ENCODE peak calls at places on chromosomes 7 and 10, in ten cellular contexts. I is BJ, C is left lung, O is Peyer's patch, P is endothelial cell, F is osteocyte, U is AG09309, A is progenitor cell of endocrine pancreas, L is transverse colon, Z is thoracic aorta. Q is an unnamed sample.

GRCh38 chr7:138478499-138478908 is 18.4 kb downstream of the TRIM24 start:
- DNase-seq in O (no peak), Z (no peak), P (no peak), I (no peak), U (no peak), F (no peak), C (peak; percentile 36), L (no peak), A (no peak), Q (no peak)

GRCh38 chr10:5551531-5552375 is 27.0 kb downstream of the CALML3 start:
- DNase-seq in O (peak; percentile 80), P (no peak), F (no peak), Z (no peak), L (peak; percentile 78), A (no peak), U (no peak), C (peak; percentile 29), I (no peak), Q (peak; percentile 94)

GRCh38 chr7:7982904-7983303 is 14.3 kb downstream of the GLCCI1 start:
- DNase-seq in F (no peak), Z (no peak), O (no peak), C (no peak), P (no peak), L (no peak), I (no peak), U (no peak), A (no peak), Q (no peak)

GRCh38 chr10:92690211-92691041 is 671 bp downstream of the HHEX start:
- DNase-seq in L (peak; percentile 61), U (no peak), F (no peak), O (peak; percentile 86), I (no peak), A (peak; percentile 43), P (peak; percentile 75), C (peak; percentile 78), Z (no peak), Q (peak; percentile 80)

GRCh38 chr10:107548301-107548700 is 383.8 kb upstream of the SORCS1 start:
- DNase-seq in I (no peak), L (no peak), Z (no peak), F (no peak), P (no peak), C (no peak), O (no peak), A (no peak), U (no peak), Q (no peak)

GRCh38 chr10:93235686-93236085 is 162.0 kb downstream of the CYP26A1 start:
- DNase-seq in U (peak; percentile 32), O (no peak), Z (no peak), P (no peak), F (no peak), A (no peak), L (no peak), C (no peak), I (no peak), Q (no peak)

GRCh38 chr7:138480527-138480926 is 20.5 kb downstream of the TRIM24 start:
- DNase-seq in C (no peak), Z (no peak), O (no peak), A (no peak), L (no peak), F (no peak), I (no peak), P (no peak), U (no peak), Q (no peak)

GRCh38 chr10:118045842-118046490 is 775 bp downstream of the RAB11FIP2 start:
- DNase-seq in O (peak; percentile 67), C (peak; percentile 51), I (no peak), F (peak; percentile 84), L (peak; percentile 33), U (no peak), A (no peak), Z (peak; percentile 31), P (no peak), Q (peak; percentile 37)

GRCh38 chr10:97765201-97765600 is 6.6 kb downstream of the SFRP5 start:
- DNase-seq in L (peak; percentile 27), A (no peak), O (no peak), C (no peak), F (no peak), P (no peak), U (no peak), Z (no peak), I (no peak), Q (no peak)

GRCh38 chr10:133105686-133106390 is 18.1 kb downstream of the ADGRA1 start:
- DNase-seq in C (no peak), I (no peak), O (no peak), A (no peak), U (no peak), Z (no peak), P (no peak), L (no peak), F (no peak), Q (no peak)

GRCh38 chr10:28719789-28720436 is 42.6 kb downstream of the BAMBI start:
- DNase-seq in O (no peak), A (no peak), P (no peak), F (no peak), Z (no peak), I (no peak), L (no peak), U (no peak), C (no peak), Q (no peak)

GRCh38 chr10:74883428-74883827 is 57.0 kb downstream of the KAT6B start:
- DNase-seq in L (no peak), A (no peak), P (no peak), U (no peak), F (no peak), I (no peak), Z (no peak), C (no peak), O (no peak), Q (no peak)

GRCh38 chr10:63608511-63608910 is 87.3 kb downstream of the REEP3 start:
- DNase-seq in L (no peak), O (no peak), U (no peak), C (no peak), A (no peak), F (no peak), I (no peak), P (no peak), Z (no peak), Q (no peak)

GRCh38 chr7:130441408-130441854 is 615 bp upstream of the CEP41 start:
- DNase-seq in P (peak; percentile 35), A (no peak), U (no peak), C (no peak), Z (no peak), F (no peak), I (no peak), O (no peak), L (no peak), Q (no peak)

GRCh38 chr7:28855538-28856217 is 102.5 kb downstream of the TRIL start:
- DNase-seq in L (no peak), P (no peak), O (no peak), A (no peak), I (peak; percentile 69), F (no peak), Z (no peak), C (no peak), U (peak; percentile 80), Q (no peak)

DNA sequence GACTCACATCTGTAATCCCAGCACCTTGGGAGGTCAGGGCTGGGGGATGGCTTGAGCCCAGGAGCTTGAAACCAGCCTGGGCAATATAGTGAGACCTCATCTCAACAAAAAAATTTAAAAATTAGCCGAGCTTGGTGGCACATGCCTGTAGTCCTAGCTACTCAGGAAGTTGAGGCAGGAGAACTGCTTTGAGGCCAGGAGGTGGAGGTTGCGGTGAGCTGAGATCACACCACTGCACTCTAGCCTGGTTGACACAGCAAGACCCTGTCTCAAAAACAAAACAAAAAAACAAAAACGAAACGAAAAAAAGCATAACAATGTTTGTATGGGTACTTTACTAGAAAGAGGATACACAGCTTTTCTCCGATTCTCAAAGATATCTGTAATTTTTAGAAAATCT is 31.8 kb downstream of the WNT16 start:
- DNase-seq in O (no peak), Z (no peak), L (no peak), I (no peak), F (no peak), C (no peak), P (no peak), U (no peak), A (no peak), Q (peak; percentile 8)
- TF ChIP-seq CTCF in O (no peak), Z (no peak), L (no peak), I (no peak), F (no peak), C (no peak), P (no peak), U (no peak), A (no peak), Q (no peak)

GRCh38 chr7:100602889-100603696 is 930 bp downstream of the PCOLCE start:
- DNase-seq in P (no peak), O (peak; percentile 73), F (peak; percentile 92), U (peak; percentile 62), L (peak; percentile 59), Z (no peak), C (peak; percentile 71), A (no peak), I (peak; percentile 44), Q (no peak)

GRCh38 chr7:100604976-100605911 is 3.1 kb downstream of the PCOLCE start:
- DNase-seq in I (no peak), F (no peak), A (no peak), P (peak; percentile 45), Z (no peak), U (no peak), O (peak; percentile 69), C (peak; percentile 59), L (peak; percentile 70), Q (peak; percentile 52)

GRCh38 chr7:100606313-100606712 is 4.2 kb downstream of the PCOLCE start:
- DNase-seq in P (no peak), I (no peak), C (no peak), L (no peak), Z (no peak), F (no peak), A (no peak), O (no peak), U (no peak), Q (no peak)

GRCh38 chr7:100603697-100604077 is 1.5 kb downstream of the PCOLCE start:
- DNase-seq in I (no peak), C (no peak), F (no peak), L (no peak), U (no peak), O (no peak), Z (no peak), P (no peak), A (no peak), Q (no peak)

GRCh38 chr7:100604078-100604975 is 2.2 kb downstream of the PCOLCE start:
- DNase-seq in F (peak; percentile 90), U (no peak), L (peak; percentile 82), Z (no peak), I (no peak), C (peak; percentile 79), A (peak; percentile 49), P (peak; percentile 70), O (peak; percentile 90), Q (peak; percentile 87)
- TF ChIP-seq CTCF in F (peak; percentile 57), U (peak; percentile 49), L (peak; percentile 47), Z (peak; percentile 43), I (peak; percentile 64), C (peak; percentile 35), A (peak; percentile 56), P (no peak), O (peak; percentile 41), Q (peak; percentile 72)

GRCh38 chr7:150631866-150632864 is at the start of gene GIMAP6:
- DNase-seq in I (no peak), L (peak; percentile 25), U (no peak), C (peak; percentile 55), A (no peak), O (peak; percentile 73), Z (no peak), F (no peak), P (no peak), Q (peak; percentile 61)
- TF ChIP-seq CTCF in I (no peak), L (no peak), U (no peak), C (no peak), A (no peak), O (no peak), Z (no peak), F (no peak), P (no peak), Q (no peak)

GRCh38 chr10:103752680-103753248 is 102.6 kb downstream of the SH3PXD2A start:
- DNase-seq in A (no peak), Z (no peak), P (no peak), O (peak; percentile 81), L (no peak), I (no peak), F (no peak), C (no peak), U (no peak), Q (peak; percentile 62)
- TF ChIP-seq CTCF in A (peak; percentile 78), Z (peak; percentile 69), P (peak; percentile 100), O (peak; percentile 89), L (peak; percentile 75), I (peak; percentile 76), F (peak; percentile 64), C (peak; percentile 83), U (peak; percentile 52), Q (peak; percentile 99)

Q was measured in activated CD8-positive, alpha-beta T cell treated with anti-CD3 and anti-CD28 coated beads for 36 hours.